ENCODE peak calls at places on chromosomes 12 and 14, in four cellular contexts. U is HepG2, V is K562, Z is WTC11. D is an unnamed sample.

GRCh38 chr12:11202811-11203210 is 16.1 kb upstream of the TAS2R42 start:
- DNase-seq in V (no peak), Z (no peak), U (no peak), D (no peak)

GRCh38 chr12:85179680-85180300 is 100.2 kb upstream of the ALX1 start:
- DNase-seq in V (no peak), U (no peak), Z (no peak), D (no peak)

GRCh38 chr14:93742761-93743160 is 45.5 kb downstream of the PRIMA1 start:
- DNase-seq in V (no peak), Z (no peak), U (no peak), D (no peak)

GRCh38 chr12:93111791-93112208 is 182.7 kb upstream of the EEA1 start:
- DNase-seq in Z (no peak), U (no peak), V (no peak), D (no peak)

GRCh38 chr12:68636268-68636667 is 25.6 kb downstream of the RAP1B start:
- DNase-seq in Z (no peak), V (no peak), U (no peak), D (no peak)

GRCh38 chr12:1795221-1795784 is 25.1 kb upstream of the LRTM2 start:
- DNase-seq in U (no peak), Z (no peak), V (no peak), D (no peak)

GRCh38 chr12:119423285-119423684 is 88.8 kb downstream of the CCDC60 start:
- DNase-seq in Z (peak; percentile 74), V (peak; percentile 22), U (no peak), D (no peak)

GRCh38 chr12:94973202-94973601 is 30.3 kb downstream of the NDUFA12 start:
- DNase-seq in V (no peak), U (no peak), Z (no peak), D (no peak)

GRCh38 chr14:29822430-29822709 is 105.3 kb downstream of the PRKD1 start:
- DNase-seq in Z (no peak), U (no peak), V (no peak), D (no peak)

GRCh38 chr14:77053046-77053841 is 24.7 kb upstream of the IRF2BPL start:
- DNase-seq in U (peak; percentile 70), V (peak; percentile 77), Z (peak; percentile 92), D (peak; percentile 84)

GRCh38 chr14:64444140-64444539 is 21.2 kb upstream of the AKAP5 start:
- DNase-seq in Z (no peak), U (no peak), V (no peak), D (no peak)

GRCh38 chr12:116508145-116509121 is 50.7 kb upstream of the MAP1LC3B2 start:
- DNase-seq in V (peak; percentile 53), Z (peak; percentile 73), U (no peak), D (no peak)

GRCh38 chr12:98274430-98275130 is 240.8 kb upstream of the TMPO start:
- DNase-seq in Z (no peak), V (no peak), U (no peak), D (no peak)

GRCh38 chr14:89214221-89214965 is 202.6 kb downstream of the FOXN3 start:
- DNase-seq in U (peak; percentile 86), V (no peak), Z (no peak), D (no peak)

GRCh38 chr12:109581856-109582255 is 8.3 kb downstream of the MVK start:
- DNase-seq in V (no peak), U (no peak), Z (no peak), D (no peak)
- TF ChIP-seq ELF4 in V (no peak), U (no peak), Z (no peak), D (no peak)

DNA sequence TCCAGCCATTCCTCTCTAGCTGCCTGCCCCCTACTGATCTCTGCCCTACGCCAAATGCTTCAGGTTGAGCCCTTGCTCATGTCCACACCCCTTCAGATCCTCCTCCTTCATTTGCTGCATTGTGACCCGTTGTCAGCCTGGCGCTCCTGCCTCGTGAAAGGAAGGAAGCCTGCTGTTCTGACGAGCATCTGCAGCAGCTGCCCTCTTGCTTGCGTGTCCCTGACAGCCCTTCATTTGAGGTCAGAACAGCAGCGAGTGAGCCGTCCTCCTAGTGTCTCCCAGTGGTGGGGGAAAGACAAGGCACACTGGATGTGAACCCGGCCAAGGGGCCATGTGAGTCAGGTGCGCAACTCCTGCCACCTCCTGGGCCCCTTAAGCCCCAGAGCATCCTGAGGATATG is 3.0 kb upstream of the PIANP start:
- DNase-seq in V (peak; percentile 32), Z (peak; percentile 54), U (peak; percentile 31), D (no peak)
- TF ChIP-seq ELF4 in V (no peak), Z (no peak), U (no peak), D (no peak)

DNA sequence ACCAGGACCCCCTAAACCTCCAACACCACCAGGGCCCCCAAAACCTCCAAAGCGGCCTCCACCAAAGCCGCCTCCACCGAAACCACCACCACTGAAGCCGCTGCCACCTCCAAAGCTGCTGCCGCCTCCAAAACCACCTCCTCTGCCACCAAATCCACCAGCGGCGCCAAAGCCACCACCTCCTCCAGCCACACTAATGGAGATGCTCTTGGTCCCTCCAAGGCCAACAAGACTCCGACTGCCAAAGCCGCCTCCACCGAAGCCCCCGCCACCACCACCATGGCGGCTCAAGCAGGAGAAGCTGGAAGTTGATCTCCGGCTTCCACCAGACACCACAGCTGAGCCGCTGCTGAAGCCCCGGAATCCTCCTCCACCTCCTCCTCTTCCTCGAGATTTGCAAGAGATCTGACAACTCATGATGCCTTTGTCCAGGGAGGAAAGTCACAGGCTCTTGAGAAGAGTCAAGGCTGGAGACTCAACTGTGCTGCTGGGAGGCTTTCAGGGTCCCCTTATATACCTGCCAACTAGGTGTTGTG is at the start of gene KRT2:
- DNase-seq in V (no peak), U (no peak), Z (no peak), D (no peak)
- TF ChIP-seq ELF4 in V (no peak), U (no peak), Z (no peak), D (no peak)

GRCh38 chr12:31000751-31001150 is 72.9 kb upstream of the DDX11 start:
- DNase-seq in V (no peak), U (no peak), Z (no peak), D (no peak)
- TF ChIP-seq ELF4 in V (no peak), U (no peak), Z (no peak), D (no peak)

GRCh38 chr14:104239185-104239775 is 100.9 kb downstream of the KIF26A start:
- DNase-seq in U (no peak), V (no peak), Z (no peak), D (no peak)
- TF ChIP-seq ELF4 in U (no peak), V (no peak), Z (no peak), D (no peak)

GRCh38 chr12:111728795-111729194 is 37.9 kb upstream of the ALDH2 start:
- DNase-seq in Z (no peak), U (no peak), V (no peak), D (no peak)
- TF ChIP-seq ELF4 in Z (no peak), U (no peak), V (no peak), D (no peak)

GRCh38 chr14:58697266-58697926 is 59.6 kb downstream of the DACT1 start:
- DNase-seq in Z (no peak), U (no peak), V (no peak), D (no peak)

GRCh38 chr14:58701156-58701555 is 63.4 kb downstream of the DACT1 start:
- DNase-seq in Z (no peak), U (no peak), V (no peak), D (no peak)

GRCh38 chr14:58697927-58698641 is 60.3 kb downstream of the DACT1 start:
- DNase-seq in V (no peak), Z (no peak), U (no peak), D (no peak)

GRCh38 chr14:58701576-58701975 is 63.8 kb downstream of the DACT1 start:
- DNase-seq in V (no peak), Z (no peak), U (no peak), D (no peak)

DNA sequence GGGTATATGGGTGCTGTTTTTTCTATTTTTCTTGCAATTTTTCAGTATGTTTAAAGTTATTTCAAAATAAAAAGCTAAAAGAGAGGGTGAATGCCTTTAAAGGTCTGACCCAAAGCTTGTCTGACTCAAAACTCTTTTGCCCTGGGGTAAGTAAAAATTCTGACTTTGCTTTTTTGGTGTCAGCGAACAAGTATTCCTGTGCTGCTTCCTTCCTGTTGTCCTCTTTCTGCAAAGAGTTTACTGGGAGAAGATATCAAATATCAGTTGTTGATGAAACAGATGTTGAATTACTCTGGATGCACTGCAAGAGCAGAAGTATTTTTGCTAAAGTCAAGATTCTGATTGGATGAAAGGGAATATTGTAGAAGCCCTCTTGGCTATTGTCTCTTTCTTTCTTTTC is 61.9 kb downstream of the DACT1 start:
- DNase-seq in V (no peak), U (no peak), Z (no peak), D (no peak)
- TF ChIP-seq ELF4 in V (no peak), U (no peak), Z (no peak), D (no peak)

DNA sequence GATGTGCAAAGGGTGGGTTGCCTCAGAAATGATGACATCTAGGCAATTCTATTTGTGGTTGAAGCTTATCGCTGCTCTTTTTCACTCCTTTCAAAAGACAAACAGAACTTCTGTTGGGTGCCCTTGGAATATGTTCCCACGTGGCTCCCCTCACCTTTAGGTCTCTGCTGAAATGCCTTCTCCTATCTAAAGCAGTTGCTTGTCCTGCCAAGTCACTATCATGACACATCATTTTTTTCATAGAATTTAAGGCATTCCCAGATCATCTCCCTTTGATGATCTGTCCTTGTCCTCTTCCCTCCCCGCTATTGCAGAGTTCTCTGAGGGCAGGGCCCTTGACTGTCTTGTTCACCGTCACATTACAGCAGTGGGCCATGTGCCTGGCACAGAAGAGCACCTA is 75.7 kb downstream of the PTPRB start:
- DNase-seq in Z (no peak), U (peak; percentile 74), V (no peak), D (no peak)
- TF ChIP-seq ELF4 in Z (no peak), U (no peak), V (no peak), D (no peak)

DNA sequence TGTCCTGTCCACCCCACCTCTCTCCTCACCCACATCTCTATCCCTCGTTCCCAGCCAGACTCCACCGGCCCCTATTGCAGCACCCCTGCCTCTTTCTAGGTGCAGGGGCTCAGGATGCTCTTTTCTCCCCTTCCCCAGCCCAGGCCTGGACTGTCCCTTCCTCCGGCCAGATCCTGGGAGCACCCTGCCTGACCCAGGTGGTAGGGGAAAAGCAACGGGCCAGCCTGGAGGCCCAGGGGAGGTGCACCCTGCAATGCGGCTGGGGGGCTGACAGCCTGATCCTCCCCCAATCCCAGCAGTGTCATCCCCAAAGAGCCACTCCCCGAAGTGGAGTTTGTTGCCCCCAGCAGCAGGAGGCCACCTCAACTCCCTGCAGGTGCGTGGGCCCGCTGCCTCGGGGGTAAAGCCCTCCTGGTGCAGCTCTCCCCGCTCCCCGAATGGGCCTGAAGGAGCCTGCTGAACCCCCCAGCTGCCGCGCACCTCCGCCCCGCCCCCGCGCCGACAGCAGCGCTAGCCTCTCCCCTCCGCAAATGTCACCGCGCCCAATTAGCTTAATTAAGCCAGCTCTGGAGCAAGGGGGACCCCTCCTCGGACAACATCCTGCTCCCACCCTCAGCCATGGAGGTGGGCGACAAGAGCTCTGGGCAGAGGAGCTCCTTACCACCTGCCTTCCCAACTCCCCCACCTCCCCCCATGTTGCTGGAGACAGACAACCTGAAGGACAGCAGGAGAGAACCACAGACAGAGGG is 4.7 kb downstream of the NXPH4 start:
- DNase-seq in Z (no peak), U (no peak), V (no peak), D (no peak)
- TF ChIP-seq ELF4 in Z (no peak), U (no peak), V (no peak), D (no peak)

DNA sequence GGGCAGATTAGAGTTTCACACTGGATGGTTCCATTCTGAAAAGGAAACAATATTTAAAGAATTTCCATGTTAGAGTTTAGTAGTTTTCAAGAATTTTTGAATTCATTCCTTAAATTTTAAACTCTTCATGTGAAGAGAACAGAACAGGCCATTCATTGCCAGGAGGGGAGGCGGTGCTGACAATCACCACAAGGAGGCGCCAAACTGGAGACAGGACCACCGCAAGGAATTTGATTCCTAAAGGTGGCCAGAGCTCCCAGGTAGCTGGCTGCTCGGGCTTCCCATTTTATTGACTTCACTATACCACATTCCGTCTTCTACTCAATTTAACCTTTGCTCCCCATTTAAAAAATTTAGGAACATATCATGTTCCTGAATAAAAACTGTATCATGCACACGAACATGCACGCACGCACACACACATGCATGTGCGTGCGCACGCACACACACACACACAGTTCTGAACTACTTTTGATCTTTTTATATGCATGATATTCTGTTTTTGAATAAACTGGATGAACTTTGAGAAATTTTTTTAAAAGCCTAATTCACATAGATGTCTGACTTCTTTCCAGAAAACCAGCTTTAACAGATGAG is 101.2 kb downstream of the NELL2 start:
- DNase-seq in Z (peak; percentile 83), U (peak; percentile 21), V (peak; percentile 30), D (peak; percentile 58)
- TF ChIP-seq ELF4 in Z (no peak), U (no peak), V (no peak), D (no peak)